ENCODE peak calls at places on chromosomes 2 and 18, in five cellular contexts. L is left ventricle myocardium inferior, H is thyroid gland, E is tibial nerve, Y is endodermal cell. J is an unnamed sample.
A peak's percentile ranks its signal among the peaks of the same experiment; 100 is the strongest.

GRCh38 chr2:84302513-84303412 is 156.3 kb downstream of the SUCLG1 start:
- DNase-seq in L (no peak), E (no peak), Y (peak; percentile 82), H (peak; percentile 14), J (peak; percentile 14)

GRCh38 chr2:193377789-193378188 is 1183.1 kb upstream of the TMEFF2 start:
- DNase-seq in H (no peak), Y (no peak), L (no peak), E (no peak), J (no peak)

GRCh38 chr2:10518470-10519060 is 70.4 kb upstream of the ODC1 start:
- DNase-seq in Y (peak; percentile 22), E (no peak), H (no peak), L (no peak), J (no peak)

GRCh38 chr2:71718686-71719085 is 265.3 kb downstream of the DYSF start:
- DNase-seq in L (no peak), E (no peak), Y (no peak), H (no peak), J (no peak)

GRCh38 chr2:233928594-233929351 is 11.6 kb downstream of the TRPM8 start:
- DNase-seq in E (no peak), L (no peak), H (peak; percentile 35), Y (peak; percentile 84), J (no peak)

GRCh38 chr18:72104851-72105250 is 439.3 kb downstream of the CBLN2 start:
- DNase-seq in Y (no peak), L (no peak), E (no peak), H (no peak), J (no peak)

GRCh38 chr2:234957533-234958135 is 5.8 kb downstream of the SH3BP4 start:
- DNase-seq in L (no peak), H (no peak), Y (peak; percentile 36), E (no peak), J (no peak)

GRCh38 chr2:39492701-39493100 is 55.6 kb upstream of the MAP4K3 start:
- DNase-seq in Y (no peak), H (no peak), L (no peak), E (no peak), J (no peak)

GRCh38 chr18:48080546-48080945 is 150.1 kb upstream of the SMAD2 start:
- DNase-seq in H (no peak), L (no peak), E (no peak), Y (peak; percentile 66), J (no peak)

GRCh38 chr2:190887089-190887488 is 6.5 kb downstream of the GLS start:
- DNase-seq in Y (no peak), E (no peak), H (no peak), L (no peak), J (no peak)

GRCh38 chr2:134268265-134268664 is 14.4 kb downstream of the MGAT5 start:
- DNase-seq in E (no peak), Y (no peak), H (peak; percentile 37), L (peak; percentile 36), J (no peak)

GRCh38 chr2:172344159-172344558 is 83.2 kb upstream of the ITGA6 start:
- DNase-seq in H (no peak), E (no peak), Y (no peak), L (no peak), J (no peak)

GRCh38 chr2:159906315-159906714 is 108.3 kb upstream of the CD302 start:
- DNase-seq in E (no peak), Y (no peak), H (no peak), L (no peak), J (no peak)

GRCh38 chr2:23606196-23606595 is 221.2 kb downstream of the KLHL29 start:
- DNase-seq in H (no peak), Y (no peak), L (no peak), E (no peak), J (no peak)

GRCh38 chr18:27808678-27809077 is 368.3 kb downstream of the CDH2 start:
- DNase-seq in Y (no peak), L (no peak), H (no peak), E (no peak), J (peak; percentile 4)

GRCh38 chr2:71341645-71342044 is 10.1 kb downstream of the ZNF638 start:
- DNase-seq in E (no peak), H (no peak), Y (no peak), L (no peak), J (no peak)

GRCh38 chr2:101119431-101119830 is 31.8 kb downstream of the TBC1D8 start:
- DNase-seq in H (no peak), E (no peak), Y (no peak), L (peak; percentile 43), J (no peak)

GRCh38 chr18:77103181-77103875 is 29.3 kb downstream of the MBP start:
- DNase-seq in Y (no peak), L (no peak), E (no peak), H (no peak), J (no peak)

GRCh38 chr2:120552800-120553471 is 182.7 kb upstream of the GLI2 start:
- DNase-seq in H (peak; percentile 96), Y (peak; percentile 98), L (peak; percentile 89), E (peak; percentile 59), J (no peak)

GRCh38 chr2:102082591-102083586 is 59.7 kb upstream of the IL1R1 start:
- DNase-seq in Y (no peak), L (no peak), E (no peak), H (peak; percentile 90), J (peak; percentile 84)

GRCh38 chr18:21991081-21991534 is 178.3 kb upstream of the GATA6 start:
- DNase-seq in H (no peak), E (no peak), L (no peak), Y (peak; percentile 93), J (no peak)

GRCh38 chr18:52636536-52636935 is 296.5 kb downstream of the DCC start:
- DNase-seq in L (no peak), H (no peak), Y (peak; percentile 75), E (no peak), J (no peak)

GRCh38 chr18:55579471-55579870 is 8.5 kb downstream of the TCF4 start:
- DNase-seq in E (no peak), Y (no peak), H (no peak), L (no peak), J (no peak)

GRCh38 chr18:55579888-55580287 is 8.1 kb downstream of the TCF4 start:
- DNase-seq in Y (no peak), E (no peak), L (no peak), H (no peak), J (no peak)

GRCh38 chr18:55575949-55576348 is 12.0 kb downstream of the TCF4 start:
- DNase-seq in E (no peak), H (no peak), L (no peak), Y (no peak), J (no peak)

GRCh38 chr18:55575066-55575465 is 12.9 kb downstream of the TCF4 start:
- DNase-seq in L (no peak), Y (no peak), E (no peak), H (no peak), J (no peak)

DNA sequence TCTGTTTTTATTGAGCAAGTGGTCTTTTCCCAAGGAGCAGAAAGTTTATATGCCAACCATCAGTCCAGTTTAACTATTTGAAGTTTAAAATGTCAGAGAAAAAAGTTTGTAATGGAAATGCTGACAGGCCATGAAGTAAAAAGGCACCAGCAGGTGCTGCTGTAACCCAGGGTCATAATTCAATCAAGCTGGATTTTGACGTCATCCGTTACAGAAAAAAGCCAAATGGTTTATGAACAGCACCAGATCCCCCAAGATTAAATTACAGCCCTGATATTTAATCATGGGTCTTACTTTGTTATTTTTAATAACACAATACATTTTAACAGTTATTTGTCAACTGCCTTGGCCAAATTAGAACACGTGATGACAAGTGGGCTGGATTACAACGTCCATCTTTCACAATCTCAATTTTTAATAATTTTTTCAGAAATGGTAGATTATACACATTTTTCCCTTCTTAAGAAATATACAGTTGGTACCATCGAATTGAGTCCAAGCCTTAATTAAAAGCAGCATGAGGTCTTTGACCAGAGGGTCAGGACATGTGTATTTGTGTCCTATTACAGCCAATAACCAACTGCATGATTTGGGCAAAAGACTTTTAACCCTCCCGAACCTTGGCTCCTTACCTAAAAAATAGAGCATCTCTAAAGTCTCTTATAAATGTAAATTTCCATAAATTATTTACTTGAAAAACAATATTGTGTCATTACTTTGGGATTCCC is 10.0 kb downstream of the TCF4 start:
- DNase-seq in Y (no peak), L (no peak), H (no peak), E (no peak), J (no peak)
- TF ChIP-seq CTCF in Y (peak; percentile 55), L (no peak), H (no peak), E (no peak), J (peak; percentile 5)

GRCh38 chr2:5473596-5473995 is 218.6 kb upstream of the SOX11 start:
- DNase-seq in L (no peak), H (no peak), E (no peak), Y (no peak), J (no peak)

GRCh38 chr2:5482929-5483331 is 209.3 kb upstream of the SOX11 start:
- DNase-seq in H (peak; percentile 14), L (no peak), Y (peak; percentile 75), E (no peak), J (no peak)

GRCh38 chr2:5484868-5485267 is 207.3 kb upstream of the SOX11 start:
- DNase-seq in H (no peak), E (no peak), L (no peak), Y (no peak), J (no peak)

GRCh38 chr2:5474716-5475115 is 217.5 kb upstream of the SOX11 start:
- DNase-seq in E (no peak), L (no peak), H (no peak), Y (no peak), J (no peak)

GRCh38 chr2:5479265-5479928 is 212.8 kb upstream of the SOX11 start:
- DNase-seq in L (no peak), E (no peak), H (no peak), Y (peak; percentile 68), J (no peak)
- H3K4me3 ChIP-seq in L (peak overlapping the region; percentile 17), E (no peak overlapping the region), H (no peak overlapping the region), Y (no peak overlapping the region), J (no peak overlapping the region)

GRCh38 chr2:127664895-127665225 is 10.5 kb downstream of the LIMS2 start:
- DNase-seq in E (no peak), H (no peak), L (no peak), Y (no peak), J (no peak)
- H3K27me3 ChIP-seq in E (no peaks in the 10 kb centered on the region), H (no peaks in the 10 kb centered on the region), L (peaks cover 7% of the 10 kb centered on the region), Y (peaks cover 17% of the 10 kb centered on the region), J (peaks cover 28% of the 10 kb centered on the region)

GRCh38 chr2:76998713-76999112 is 523.5 kb downstream of the LRRTM4 start:
- DNase-seq in Y (no peak), E (no peak), L (no peak), H (no peak), J (no peak)
- TF ChIP-seq CTCF in Y (no peak), E (no peak), L (no peak), H (no peak), J (no peak)

GRCh38 chr2:238158807-238159539 is at the start of gene ERFE:
- DNase-seq in H (peak; percentile 49), E (no peak), L (peak; percentile 20), Y (peak; percentile 89), J (no peak)
- H3K4me3 ChIP-seq in H (peak within 1 kb of the TSS; percentile 17), E (no peak within 1 kb of the TSS), L (peak within 1 kb of the TSS; percentile 52), Y (peak within 1 kb of the TSS; percentile 58), J (peak within 1 kb of the TSS; percentile 55)

GRCh38 chr2:239517686-239518085 is 116.9 kb upstream of the HDAC4 start:
- DNase-seq in E (no peak), H (no peak), Y (no peak), L (no peak), J (no peak)
- H3K27me3 ChIP-seq in E (no peaks in the 10 kb centered on the region), H (no peaks in the 10 kb centered on the region), Y (no peaks in the 10 kb centered on the region), L (peaks cover 16% of the 10 kb centered on the region), J (peaks cover 2% of the 10 kb centered on the region)

J was measured in kidney epithelial cell.